ENCODE peak calls at places on chromosomes 4 and X, in nine cellular contexts. H is ELF-1; A is AG09309; Y is NCI-H524; K is NCI-H460; V is PC-9; C is naive thymus-derived CD8-positive, alpha-beta T cell; M is SIG-M5; G is glutamatergic neuron. P is an unnamed sample.
A peak's percentile ranks its signal among the peaks of the same experiment; 100 is the strongest.

GRCh38 chr4:105921301-105921700 is 26.0 kb downstream of the NPNT start:
- DNase-seq in H (no peak), A (no peak), Y (no peak), K (no peak), V (no peak), C (no peak), M (no peak), G (no peak), P (no peak)

GRCh38 chr4:2785613-2786012 is 7.3 kb upstream of the SH3BP2 start:
- DNase-seq in H (no peak), A (no peak), Y (no peak), K (no peak), V (no peak), C (no peak), M (peak; percentile 38), G (no peak), P (no peak)

GRCh38 chr4:108192056-108192455 is 23.3 kb upstream of the LEF1 start:
- DNase-seq in H (peak; percentile 74), A (no peak), Y (no peak), K (no peak), V (no peak), C (no peak), M (no peak), G (no peak), P (no peak)

GRCh38 chrX:1480082-1480785 is 27.5 kb upstream of the ASMTL start:
- DNase-seq in H (no peak), A (no peak), Y (no peak), K (no peak), V (no peak), C (no peak), M (no peak), G (no peak), P (no peak)

GRCh38 chr4:164288578-164288977 is 465.4 kb upstream of the SMIM31 start:
- DNase-seq in H (no peak), A (no peak), Y (no peak), K (no peak), V (no peak), C (no peak), M (no peak), G (no peak), P (no peak)

GRCh38 chr4:7423801-7424552 is 10.8 kb downstream of the PSAPL1 start:
- DNase-seq in H (no peak), A (no peak), Y (no peak), K (no peak), V (peak; percentile 43), C (peak; percentile 16), M (no peak), G (no peak), P (no peak)

GRCh38 chr4:158484173-158484885 is 37.4 kb upstream of the RXFP1 start:
- DNase-seq in H (no peak), A (peak; percentile 47), Y (no peak), K (no peak), V (no peak), C (no peak), M (no peak), G (no peak), P (no peak)

GRCh38 chr4:147453561-147454141 is 27.2 kb upstream of the EDNRA start:
- DNase-seq in H (no peak), A (no peak), Y (no peak), K (peak; percentile 54), V (no peak), C (no peak), M (no peak), G (no peak), P (no peak)

GRCh38 chrX:67718926-67719325 is 175.1 kb downstream of the AR start:
- DNase-seq in H (no peak), A (no peak), Y (no peak), K (no peak), V (no peak), C (no peak), M (no peak), G (no peak), P (no peak)

GRCh38 chr4:139083533-139084424 is 68.2 kb downstream of the NOCT start:
- DNase-seq in H (peak; percentile 91), A (peak; percentile 67), Y (peak; percentile 42), K (peak; percentile 82), V (peak; percentile 45), C (peak; percentile 76), M (peak; percentile 66), G (peak; percentile 94), P (peak; percentile 91)

GRCh38 chrX:74925210-74926088 is at the start of gene NEXMIF:
- DNase-seq in H (no peak), A (no peak), Y (peak; percentile 49), K (peak; percentile 27), V (no peak), C (peak; percentile 38), M (no peak), G (peak; percentile 62), P (peak; percentile 37)

GRCh38 chr4:6349896-6350295 is 80.2 kb downstream of the WFS1 start:
- DNase-seq in H (no peak), A (no peak), Y (no peak), K (no peak), V (no peak), C (no peak), M (no peak), G (no peak), P (no peak)